ENCODE peak calls at places on chromosomes 3 and 15, in seven cellular contexts. X, D, A, F, O, N and J are unnamed samples.

GRCh38 chr3:58353722-58354553 is 21.2 kb downstream of the PXK start:
- DNase-seq in D (no peak), O (no peak), A (no peak), X (no peak), N (peak; percentile 17), F (no peak), J (no peak)

GRCh38 chr15:92733934-92734521 is 78.5 kb upstream of the FAM174B start:
- DNase-seq in F (no peak), N (peak; percentile 27), X (no peak), A (peak; percentile 24), O (no peak), D (peak; percentile 51), J (no peak)

GRCh38 chr3:64059484-64059883 is 36.2 kb upstream of the PSMD6 start:
- DNase-seq in O (no peak), N (no peak), A (no peak), D (no peak), X (no peak), F (no peak), J (no peak)

GRCh38 chr3:12472000-12472399 is 12.3 kb upstream of the TSEN2 start:
- DNase-seq in A (no peak), O (no peak), D (no peak), X (no peak), F (no peak), N (no peak), J (no peak)

GRCh38 chr15:73388256-73388781 is 19.6 kb upstream of the HCN4 start:
- DNase-seq in F (no peak), D (peak; percentile 48), N (no peak), A (peak; percentile 29), O (no peak), X (no peak), J (no peak)

GRCh38 chr15:43218908-43219706 is 1.7 kb downstream of the EPB42 start:
- DNase-seq in F (no peak), X (no peak), N (no peak), A (no peak), O (no peak), D (peak; percentile 60), J (no peak)

GRCh38 chr15:60751985-60752952 is 273.3 kb upstream of the ICE2 start:
- DNase-seq in X (peak; percentile 78), F (peak; percentile 20), A (peak; percentile 47), N (peak; percentile 57), O (no peak), D (no peak), J (no peak)

GRCh38 chr3:71972031-71972430 is 187.1 kb upstream of the PROK2 start:
- DNase-seq in A (no peak), O (no peak), F (no peak), D (peak; percentile 29), N (no peak), X (no peak), J (no peak)

GRCh38 chr3:29071077-29071634 is 209.7 kb upstream of the RBMS3 start:
- DNase-seq in O (no peak), D (no peak), N (no peak), A (no peak), F (no peak), X (no peak), J (no peak)

GRCh38 chr15:51312754-51313390 is 25.5 kb downstream of the CYP19A1 start:
- DNase-seq in A (no peak), D (no peak), O (no peak), F (no peak), X (no peak), N (no peak), J (no peak)

GRCh38 chr3:11509175-11510000 is 134.3 kb downstream of the VGLL4 start:
- DNase-seq in O (no peak), F (peak; percentile 71), A (peak; percentile 73), D (peak; percentile 89), X (peak; percentile 87), N (peak; percentile 86), J (no peak)